ENCODE peak calls at places on chromosomes 12 and 14, in four cellular contexts. D is IMR-90, G is mammary epithelial cell, W is cardiac fibroblast. U is an unnamed sample.

GRCh38 chr12:19970826-19971225 is 397.5 kb upstream of the PDE3A start:
- DNase-seq in D (no peak), G (no peak), W (no peak), U (no peak)

GRCh38 chr14:65446159-65446558 is 33.6 kb downstream of the FUT8 start:
- DNase-seq in D (peak; percentile 65), G (peak; percentile 23), W (peak; percentile 48), U (peak; percentile 73)

GRCh38 chr14:60092516-60092915 is 793 bp downstream of the PCNX4 start:
- DNase-seq in D (peak; percentile 41), G (no peak), W (peak; percentile 62), U (peak; percentile 56)

GRCh38 chr12:64457036-64457435 is 5.1 kb downstream of the TBK1 start:
- DNase-seq in D (peak; percentile 48), G (no peak), W (peak; percentile 60), U (no peak)

GRCh38 chr14:93103392-93104080 is 12.2 kb downstream of the ITPK1 start:
- DNase-seq in D (no peak), G (peak; percentile 35), W (no peak), U (peak; percentile 8)

GRCh38 chr12:4441355-4442330 is 4.0 kb downstream of the FGF6 start:
- DNase-seq in D (no peak), G (no peak), W (no peak), U (no peak)

GRCh38 chr14:96409701-96410100 is 17.8 kb downstream of the AK7 start:
- DNase-seq in D (no peak), G (peak; percentile 20), W (no peak), U (peak; percentile 15)

GRCh38 chr12:42085596-42085995 is 59.1 kb downstream of the GXYLT1 start:
- DNase-seq in D (no peak), G (no peak), W (no peak), U (no peak)

GRCh38 chr12:117790948-117791347 is 177.8 kb downstream of the KSR2 start:
- DNase-seq in D (no peak), G (no peak), W (no peak), U (no peak)

GRCh38 chr12:58086006-58086405 is 144.6 kb downstream of the ATP23 start:
- DNase-seq in D (no peak), G (no peak), W (no peak), U (no peak)

GRCh38 chr12:67647547-67648305 is 819 bp upstream of the DYRK2 start:
- DNase-seq in D (peak; percentile 88), G (peak; percentile 80), W (peak; percentile 86), U (peak; percentile 70)

GRCh38 chr14:54338696-54339317 is 58.0 kb upstream of the CDKN3 start:
- DNase-seq in D (peak; percentile 57), G (peak; percentile 37), W (peak; percentile 62), U (peak; percentile 75)

GRCh38 chr12:59322473-59322872 is 273.4 kb upstream of the SLC16A7 start:
- DNase-seq in D (no peak), G (no peak), W (no peak), U (no peak)

GRCh38 chr12:4664111-4664510 is 15.2 kb downstream of the NDUFA9 start:
- DNase-seq in D (peak; percentile 92), G (peak; percentile 61), W (peak; percentile 76), U (peak; percentile 85)

GRCh38 chr12:75969768-75970167 is 61.8 kb downstream of the PHLDA1 start:
- DNase-seq in D (no peak), G (no peak), W (no peak), U (no peak)

GRCh38 chr14:24065408-24065807 is 6.0 kb upstream of the CPNE6 start:
- DNase-seq in D (no peak), G (no peak), W (no peak), U (no peak)

GRCh38 chr12:126342866-126343265 is 1277.6 kb downstream of the AACS start:
- DNase-seq in D (no peak), G (no peak), W (no peak), U (no peak)

GRCh38 chr14:38605193-38606114 is 349.6 kb upstream of the CLEC14A start:
- DNase-seq in D (no peak), G (no peak), W (peak; percentile 11), U (no peak)

GRCh38 chr14:33114331-33114730 is 175.7 kb downstream of the NPAS3 start:
- DNase-seq in D (no peak), G (no peak), W (no peak), U (no peak)

GRCh38 chr14:21557084-21557901 is 22.6 kb downstream of the OR10G3 start:
- DNase-seq in D (peak; percentile 85), G (peak; percentile 65), W (peak; percentile 93), U (peak; percentile 93)

GRCh38 chr12:12349711-12350665 is at the start of gene MANSC1:
- DNase-seq in D (peak; percentile 28), G (no peak), W (peak; percentile 22), U (peak; percentile 34)

GRCh38 chr12:130665753-130666152 is 50.3 kb downstream of the RIMBP2 start:
- DNase-seq in D (no peak), G (no peak), W (no peak), U (no peak)

GRCh38 chr14:55556929-55557623 is 22.9 kb upstream of the KTN1 start:
- DNase-seq in D (peak; percentile 84), G (peak; percentile 91), W (peak; percentile 77), U (peak; percentile 90)

GRCh38 chr12:114835031-114835430 is 151.1 kb upstream of the TBX3 start:
- DNase-seq in D (peak; percentile 85), G (peak; percentile 74), W (peak; percentile 93), U (peak; percentile 66)

GRCh38 chr14:105375635-105376057 is 22.7 kb upstream of the TEX22 start:
- DNase-seq in D (peak; percentile 9), G (no peak), W (peak; percentile 27), U (no peak)

GRCh38 chr12:93944196-93944595 is 204.2 kb upstream of the PLXNC1 start:
- DNase-seq in D (no peak), G (no peak), W (peak; percentile 7), U (no peak)

GRCh38 chr12:124477109-124477915 is 90.1 kb downstream of the NCOR2 start:
- DNase-seq in D (no peak), G (no peak), W (peak; percentile 17), U (no peak)

GRCh38 chr14:52906141-52906601 is 44.7 kb downstream of the FERMT2 start:
- DNase-seq in D (peak; percentile 93), G (peak; percentile 83), W (peak; percentile 94), U (peak; percentile 87)

GRCh38 chr12:68613209-68613904 is 2.7 kb downstream of the RAP1B start:
- DNase-seq in D (no peak), G (no peak), W (no peak), U (no peak)

GRCh38 chr12:46367351-46368029 is 5.1 kb downstream of the SLC38A2 start:
- DNase-seq in D (no peak), G (peak; percentile 48), W (peak; percentile 61), U (peak; percentile 55)

DNA sequence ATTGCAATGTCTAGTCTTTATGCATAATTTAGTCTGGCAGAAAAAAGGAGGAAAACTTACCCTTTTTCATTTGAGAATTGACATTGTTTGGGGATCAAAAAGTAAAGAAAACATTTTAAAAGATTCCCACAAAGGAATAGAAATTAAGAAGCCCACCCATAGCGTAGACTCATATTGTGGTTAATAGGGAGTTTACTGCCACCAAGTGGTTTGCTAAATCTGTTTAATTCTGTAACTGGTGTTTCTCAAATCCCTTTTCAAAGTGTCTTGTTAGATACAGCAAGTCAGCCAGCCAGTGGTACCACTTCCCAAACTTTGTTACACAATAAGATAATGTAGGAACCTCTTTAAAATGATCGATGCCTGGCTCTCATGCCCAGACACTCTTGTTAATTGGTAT is 180.3 kb downstream of the IPO8 start:
- DNase-seq in D (no peak), G (no peak), W (peak; percentile 51), U (peak; percentile 40)
- TF ChIP-seq CTCF in D (peak; percentile 19), G (no peak), W (no peak), U (peak; percentile 19)

DNA sequence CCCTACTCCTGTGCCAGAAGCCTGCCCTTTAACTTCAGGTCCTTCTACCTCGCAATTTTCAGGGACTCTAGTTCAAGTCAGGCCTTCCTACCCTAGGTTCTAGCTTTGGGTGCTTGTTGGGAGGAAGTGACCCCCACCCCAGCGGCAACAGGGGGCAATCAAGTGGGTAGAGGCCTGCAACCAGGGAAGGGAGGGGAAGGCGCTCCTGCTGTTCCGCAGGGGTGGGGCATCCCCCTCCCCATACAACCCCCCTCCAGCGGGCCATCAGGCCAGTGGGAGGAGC is 202 bp upstream of the PRPH start:
- DNase-seq in D (no peak), G (no peak), W (no peak), U (no peak)
- H3K4me3 ChIP-seq in D (no peak overlapping the region), G (no peak overlapping the region), W (no peak overlapping the region), U (no peak overlapping the region)

DNA sequence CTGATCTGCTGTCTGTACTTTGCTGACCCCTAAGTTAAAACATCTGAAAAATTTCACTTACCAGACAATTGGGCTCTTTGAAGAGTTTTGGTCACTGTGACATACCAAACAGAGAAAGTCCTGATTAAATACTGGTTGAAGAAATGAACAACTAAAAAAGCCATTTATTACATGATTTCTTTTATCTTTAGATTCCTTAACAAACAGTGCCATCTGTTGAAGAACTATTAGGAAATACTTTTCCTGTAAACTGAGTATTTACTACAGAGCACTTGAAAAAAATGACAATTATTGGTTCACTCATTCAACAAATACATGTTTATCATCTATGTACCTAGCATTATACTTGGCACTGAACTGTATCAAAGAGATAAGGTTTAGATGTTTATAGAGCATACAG is 6.5 kb upstream of the WASHC4 start:
- DNase-seq in D (peak; percentile 45), G (no peak), W (peak; percentile 52), U (peak; percentile 66)
- TF ChIP-seq CTCF in D (peak; percentile 44), G (no peak), W (no peak), U (no peak)

GRCh38 chr14:78519863-78520262 is 349.7 kb downstream of the NRXN3 start:
- DNase-seq in D (peak; percentile 4), G (peak; percentile 1), W (peak; percentile 25), U (peak; percentile 9)

GRCh38 chr14:78530078-78530477 is 359.9 kb downstream of the NRXN3 start:
- DNase-seq in D (no peak), G (peak; percentile 4), W (peak; percentile 11), U (peak; percentile 19)

DNA sequence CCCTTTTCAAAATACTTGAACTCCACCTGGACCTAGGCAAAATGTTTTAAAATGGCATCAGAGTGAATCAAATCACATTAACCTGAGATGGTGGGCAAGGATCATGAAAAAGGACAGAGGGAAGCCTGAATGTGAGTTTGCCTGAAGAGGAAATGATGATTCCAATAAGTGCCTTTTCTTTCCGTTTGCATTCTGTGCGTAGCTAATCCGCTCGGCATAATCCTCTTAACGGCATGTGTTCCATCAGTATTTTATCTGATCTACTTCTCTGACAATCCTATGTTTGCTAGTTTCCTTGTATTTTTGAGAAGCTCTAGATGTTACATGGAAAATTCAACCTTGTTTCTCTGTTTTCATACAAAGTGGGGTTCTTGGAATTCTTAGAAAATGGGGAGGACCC is 354.6 kb downstream of the NRXN3 start:
- DNase-seq in D (no peak), G (no peak), W (no peak), U (no peak)
- H3K4me3 ChIP-seq in D (no peak overlapping the region), G (no peak overlapping the region), W (no peak overlapping the region), U (no peak overlapping the region)

GRCh38 chr12:10959777-10960176 is 20.7 kb upstream of the TAS2R14 start:
- DNase-seq in D (no peak), G (no peak), W (no peak), U (peak; percentile 16)
- TF ChIP-seq CTCF in D (no peak), G (no peak), W (no peak), U (no peak)

U was measured in fibroblast of the aortic adventitia.